ENCODE peak calls at places on chromosomes 3 and 15, in eight cellular contexts. W is adrenal gland, X is heart left ventricle, O is HCT116, A is H54, L is suprapubic skin, M is K562, B is lower leg skin. D is an unnamed sample.

GRCh38 chr15:93366387-93367100 is 277.5 kb upstream of the RGMA start:
- DNase-seq in L (no peak), O (no peak), M (no peak), B (no peak), X (no peak), W (no peak), A (no peak), D (no peak)

GRCh38 chr3:46214751-46215352 is 6.7 kb upstream of the CCR1 start:
- DNase-seq in X (no peak), B (no peak), M (no peak), O (no peak), W (no peak), A (no peak), L (no peak), D (no peak)

GRCh38 chr3:11118181-11118682 is 36.1 kb upstream of the HRH1 start:
- DNase-seq in O (no peak), X (no peak), W (no peak), L (no peak), B (peak), M (no peak), A (peak), D (no peak)

GRCh38 chr3:176814252-176814651 is 383.0 kb downstream of the TBL1XR1 start:
- DNase-seq in O (peak), W (peak), B (no peak), L (no peak), M (peak), X (peak), A (peak), D (peak)

GRCh38 chr3:20061331-20061730 is 21.1 kb downstream of the KAT2B start:
- DNase-seq in L (no peak), B (no peak), O (no peak), A (no peak), M (no peak), X (no peak), W (no peak), D (no peak)

GRCh38 chr3:146067048-146067447 is 93.9 kb downstream of the PLOD2 start:
- DNase-seq in O (no peak), M (no peak), W (no peak), L (no peak), X (no peak), B (no peak), A (no peak), D (no peak)

GRCh38 chr15:73908822-73909122 is 17.5 kb upstream of the LOXL1 start:
- DNase-seq in L (no peak), W (no peak), B (no peak), M (no peak), A (no peak), X (no peak), O (no peak), D (no peak)

GRCh38 chr3:182182531-182182968 is 470.8 kb downstream of the SOX2 start:
- DNase-seq in M (no peak), W (no peak), O (peak), X (no peak), B (no peak), L (no peak), A (no peak), D (no peak)

GRCh38 chr15:28093761-28094535 is 5.2 kb downstream of the OCA2 start:
- DNase-seq in L (peak), O (no peak), X (no peak), B (peak), M (no peak), W (peak), A (no peak), D (no peak)

GRCh38 chr3:111924283-111924682 is 54.5 kb upstream of the ABHD10 start:
- DNase-seq in M (no peak), O (no peak), L (no peak), A (no peak), X (peak), B (peak), W (no peak), D (no peak)

GRCh38 chr15:32706704-32707103 is 11.1 kb upstream of the GREM1 start:
- DNase-seq in O (no peak), X (no peak), B (no peak), A (peak), M (no peak), W (no peak), L (no peak), D (no peak)

GRCh38 chr3:168878655-168879054 is 782.9 kb upstream of the GOLIM4 start:
- DNase-seq in L (no peak), B (no peak), M (no peak), X (no peak), A (no peak), W (no peak), O (no peak), D (no peak)

GRCh38 chr15:31376511-31376910 is 49.9 kb downstream of the KLF13 start:
- DNase-seq in B (no peak), O (no peak), L (no peak), X (no peak), M (no peak), A (no peak), W (no peak), D (no peak)

GRCh38 chr15:58453931-58454793 is 22.4 kb downstream of the LIPC start:
- DNase-seq in X (no peak), O (no peak), L (no peak), W (no peak), M (no peak), A (no peak), B (no peak), D (no peak)

GRCh38 chr3:105402287-105402801 is 35.6 kb downstream of the ALCAM start:
- DNase-seq in O (peak), X (no peak), M (no peak), L (no peak), B (no peak), W (no peak), A (peak), D (no peak)

GRCh38 chr3:178393833-178394232 is 142.4 kb upstream of the KCNMB2 start:
- DNase-seq in W (no peak), L (no peak), A (peak), X (no peak), M (no peak), B (no peak), O (no peak), D (no peak)

GRCh38 chr15:31034152-31034551 is 42.7 kb upstream of the MTMR10 start:
- DNase-seq in B (no peak), X (no peak), O (no peak), L (no peak), M (no peak), A (no peak), W (no peak), D (no peak)

GRCh38 chr3:197420115-197420514 is 121.7 kb upstream of the DLG1 start:
- DNase-seq in A (no peak), L (peak), B (peak), X (peak), M (no peak), O (no peak), W (no peak), D (no peak)

GRCh38 chr3:111691293-111691909 is 96.3 kb upstream of the ZBED2 start:
- DNase-seq in B (no peak), O (no peak), L (no peak), A (no peak), M (no peak), W (no peak), X (no peak), D (no peak)

GRCh38 chr3:132394334-132394733 is 23.0 kb upstream of the DNAJC13 start:
- DNase-seq in A (no peak), X (peak), L (no peak), W (peak), B (no peak), M (no peak), O (no peak), D (no peak)

GRCh38 chr3:66449411-66449931 is 51.4 kb downstream of the LRIG1 start:
- DNase-seq in A (no peak), X (peak), O (no peak), L (no peak), B (no peak), M (no peak), W (no peak), D (no peak)

GRCh38 chr15:31148622-31149505 is 47.3 kb upstream of the TRPM1 start:
- DNase-seq in L (no peak), O (no peak), W (peak), B (peak), M (no peak), X (no peak), A (no peak), D (no peak)

DNA sequence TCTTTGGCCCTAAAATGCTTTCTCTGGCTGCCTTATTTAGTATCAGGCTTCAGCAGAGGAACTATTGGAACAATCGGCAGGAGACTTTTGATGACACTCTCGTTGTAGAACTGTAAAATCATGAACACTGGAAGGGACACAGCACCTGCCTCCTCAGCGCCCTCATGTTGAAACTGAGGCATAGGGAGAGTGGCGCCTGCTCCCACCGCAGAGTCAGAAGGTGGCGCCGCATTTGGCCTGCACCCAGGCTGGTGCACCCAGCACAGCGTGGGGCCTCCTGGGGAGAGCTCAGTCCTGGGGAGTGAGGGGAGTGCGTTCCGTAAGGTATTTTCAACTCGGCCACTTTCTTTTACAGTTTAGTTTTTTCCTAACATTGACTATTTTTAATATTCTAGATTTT is 78.2 kb upstream of the BLM start:
- DNase-seq in B (no peak), M (no peak), W (no peak), O (no peak), L (no peak), A (no peak), X (no peak), D (no peak)
- TF ChIP-seq POLR2A in B (no peak), M (no peak), W (no peak), O (no peak), L (no peak), A (no peak), X (no peak), D (no peak)

GRCh38 chr3:52019352-52020080 is 23.8 kb upstream of the RPL29 start:
- DNase-seq in B (no peak), L (no peak), W (peak), A (no peak), O (no peak), M (no peak), X (peak), D (no peak)
- TF ChIP-seq POLR2A in B (no peak), L (no peak), W (no peak), A (no peak), O (no peak), M (no peak), X (peak), D (no peak)

DNA sequence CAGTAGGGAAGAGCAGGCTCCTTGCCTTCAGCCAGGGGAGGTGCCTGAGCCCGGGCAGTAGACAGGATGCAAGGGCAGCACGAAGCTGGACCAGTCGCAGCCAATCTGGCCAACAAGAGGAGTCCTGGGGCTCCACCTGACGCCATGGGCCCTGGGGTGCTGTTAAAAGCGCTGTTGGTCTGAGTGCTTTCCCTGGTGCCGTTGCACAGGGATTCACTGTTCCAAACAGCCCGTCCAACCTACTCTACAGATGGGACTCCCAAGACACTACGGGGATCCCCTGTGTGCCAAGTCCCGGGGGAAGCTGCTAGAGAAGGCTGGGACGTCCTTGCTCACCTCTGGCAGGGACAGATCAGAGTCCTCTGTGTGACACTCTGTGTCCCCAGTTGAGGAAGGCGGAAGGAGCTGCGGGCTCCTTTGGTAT is 632 bp downstream of the CTSH start:
- DNase-seq in X (peak), A (no peak), L (no peak), B (no peak), W (no peak), O (no peak), M (no peak), D (no peak)
- TF ChIP-seq POLR2A in X (no peak), A (no peak), L (no peak), B (no peak), W (no peak), O (no peak), M (no peak), D (no peak)

DNA sequence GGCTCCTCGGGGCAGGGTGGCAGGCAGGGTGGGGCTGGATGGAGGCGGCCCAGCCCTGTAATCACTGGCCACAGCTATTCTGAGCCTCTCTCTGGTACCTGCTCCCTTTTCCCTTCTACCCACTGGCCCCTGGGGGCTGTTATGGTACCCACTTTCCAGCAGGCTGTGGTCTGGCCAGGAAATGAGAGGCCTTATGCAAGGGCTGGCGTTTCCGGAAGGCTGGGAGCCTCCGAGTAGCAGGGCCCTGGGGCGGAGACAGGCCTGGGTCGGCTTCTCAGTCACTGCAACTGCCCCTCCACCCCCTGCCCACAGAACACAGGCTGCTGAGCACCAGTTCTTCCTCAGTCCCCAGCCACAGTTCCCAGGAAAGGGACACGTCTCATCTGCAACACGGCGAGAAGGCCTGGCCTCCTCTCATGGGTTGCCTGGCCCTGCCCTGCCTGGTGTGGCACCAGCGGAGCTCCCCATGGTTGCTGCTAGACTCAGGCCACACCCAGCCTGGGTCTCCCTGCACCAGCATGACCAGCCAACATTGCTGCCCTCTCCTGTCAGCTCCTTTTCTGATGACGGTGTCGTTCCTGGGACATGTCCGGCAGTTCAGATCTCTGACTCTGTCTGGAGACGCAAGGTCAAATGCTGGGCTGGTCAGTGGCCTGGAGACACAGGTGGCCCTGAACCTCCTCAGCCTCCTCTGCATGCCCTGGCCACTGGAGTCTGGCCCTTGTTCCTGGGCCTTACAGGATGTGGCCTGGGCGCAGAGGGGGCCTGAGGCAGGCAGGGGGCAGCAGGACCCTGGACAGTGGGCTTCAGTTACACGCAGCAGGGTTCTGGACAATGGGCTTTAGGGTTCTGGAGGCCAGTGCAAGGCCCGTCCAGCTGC is 6.5 kb downstream of the CHST13 start:
- DNase-seq in A (no peak), W (peak), B (no peak), M (no peak), O (no peak), L (no peak), X (peak), D (no peak)
- TF ChIP-seq POLR2A in A (no peak), W (no peak), B (no peak), M (no peak), O (no peak), L (no peak), X (no peak), D (no peak)

GRCh38 chr3:9793161-9793781 is 389 bp downstream of the ARPC4 start:
- DNase-seq in W (peak), M (peak), O (no peak), L (no peak), A (no peak), X (no peak), B (no peak), D (no peak)
- TF ChIP-seq POLR2A in W (no peak), M (peak), O (no peak), L (no peak), A (no peak), X (no peak), B (no peak), D (peak)

GRCh38 chr3:57971975-57972374 is 36.2 kb upstream of the FLNB start:
- DNase-seq in O (no peak), L (no peak), X (peak), M (no peak), W (no peak), B (no peak), A (no peak), D (no peak)

GRCh38 chr3:57973715-57974477 is 34.3 kb upstream of the FLNB start:
- DNase-seq in L (no peak), W (no peak), M (no peak), X (no peak), O (no peak), A (no peak), B (no peak), D (no peak)

GRCh38 chr3:57972421-57973111 is 35.7 kb upstream of the FLNB start:
- DNase-seq in M (no peak), W (no peak), O (no peak), X (no peak), A (no peak), B (no peak), L (no peak), D (no peak)

GRCh38 chr3:57977755-57978715 is 30.2 kb upstream of the FLNB start:
- DNase-seq in W (no peak), B (no peak), M (no peak), A (no peak), L (no peak), X (no peak), O (peak), D (no peak)

DNA sequence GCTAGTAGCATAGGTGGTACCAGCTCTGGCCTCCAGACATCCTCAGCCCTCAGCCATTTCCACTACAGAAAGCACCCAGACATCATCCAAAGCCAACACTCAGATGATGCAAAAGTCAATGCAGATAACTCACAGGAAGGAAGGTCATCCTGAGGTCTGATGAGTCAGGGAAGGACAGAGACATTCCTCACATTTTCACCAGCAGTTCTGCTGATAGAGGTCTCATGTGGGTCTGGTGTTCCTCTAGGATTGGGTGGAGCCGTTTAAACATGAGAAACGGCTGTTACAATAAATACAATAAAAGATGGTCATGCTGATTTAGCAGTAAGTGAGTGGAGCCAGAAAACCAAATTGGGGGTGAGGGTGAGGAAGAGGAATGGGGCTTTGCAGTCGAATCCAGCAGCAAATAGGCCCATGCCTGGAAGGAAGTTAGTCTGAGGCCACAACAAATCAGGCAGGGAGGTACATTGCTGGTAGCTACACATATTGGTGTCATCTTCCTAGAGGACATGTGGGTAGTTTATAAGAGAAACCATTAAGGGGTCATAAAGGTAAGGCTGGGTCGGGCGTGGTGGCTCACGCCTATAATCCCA is 33.3 kb upstream of the FLNB start:
- DNase-seq in M (peak), A (peak), W (peak), X (no peak), O (peak), L (no peak), B (no peak), D (no peak)
- TF ChIP-seq POLR2A in M (no peak), A (no peak), W (no peak), X (no peak), O (no peak), L (no peak), B (no peak), D (no peak)

GRCh38 chr3:127307431-127307830 is 19.6 kb upstream of the PRR20G start:
- DNase-seq in X (no peak), M (no peak), L (no peak), A (no peak), O (no peak), W (no peak), B (no peak), D (no peak)

GRCh38 chr3:127305499-127305898 is 17.7 kb upstream of the PRR20G start:
- DNase-seq in A (no peak), L (no peak), M (no peak), O (no peak), B (no peak), W (no peak), X (no peak), D (no peak)

GRCh38 chr3:127306361-127307112 is 18.7 kb upstream of the PRR20G start:
- DNase-seq in X (no peak), A (no peak), L (no peak), M (no peak), O (no peak), W (no peak), B (no peak), D (no peak)

GRCh38 chr3:127307918-127308317 is 20.1 kb upstream of the PRR20G start:
- DNase-seq in A (no peak), O (no peak), X (no peak), L (no peak), B (no peak), M (no peak), W (no peak), D (no peak)

GRCh38 chr3:127304121-127304744 is 16.4 kb upstream of the PRR20G start:
- DNase-seq in O (peak), X (no peak), B (no peak), M (peak), L (no peak), A (no peak), W (no peak), D (no peak)
- TF ChIP-seq POLR2A in O (no peak), X (no peak), B (no peak), M (no peak), L (no peak), A (no peak), W (no peak), D (no peak)

GRCh38 chr3:148990211-148990610 is 1.1 kb upstream of the GYG1 start:
- DNase-seq in L (no peak), X (no peak), A (no peak), B (no peak), M (no peak), W (no peak), O (no peak), D (no peak)

GRCh38 chr3:148992635-148993230 is 1.4 kb downstream of the GYG1 start:
- DNase-seq in X (no peak), A (no peak), B (no peak), W (no peak), L (no peak), O (no peak), M (no peak), D (no peak)

GRCh38 chr3:148992027-148992634 is 791 bp downstream of the GYG1 start:
- DNase-seq in O (no peak), L (no peak), A (no peak), M (no peak), X (peak), W (peak), B (peak), D (no peak)

DNA sequence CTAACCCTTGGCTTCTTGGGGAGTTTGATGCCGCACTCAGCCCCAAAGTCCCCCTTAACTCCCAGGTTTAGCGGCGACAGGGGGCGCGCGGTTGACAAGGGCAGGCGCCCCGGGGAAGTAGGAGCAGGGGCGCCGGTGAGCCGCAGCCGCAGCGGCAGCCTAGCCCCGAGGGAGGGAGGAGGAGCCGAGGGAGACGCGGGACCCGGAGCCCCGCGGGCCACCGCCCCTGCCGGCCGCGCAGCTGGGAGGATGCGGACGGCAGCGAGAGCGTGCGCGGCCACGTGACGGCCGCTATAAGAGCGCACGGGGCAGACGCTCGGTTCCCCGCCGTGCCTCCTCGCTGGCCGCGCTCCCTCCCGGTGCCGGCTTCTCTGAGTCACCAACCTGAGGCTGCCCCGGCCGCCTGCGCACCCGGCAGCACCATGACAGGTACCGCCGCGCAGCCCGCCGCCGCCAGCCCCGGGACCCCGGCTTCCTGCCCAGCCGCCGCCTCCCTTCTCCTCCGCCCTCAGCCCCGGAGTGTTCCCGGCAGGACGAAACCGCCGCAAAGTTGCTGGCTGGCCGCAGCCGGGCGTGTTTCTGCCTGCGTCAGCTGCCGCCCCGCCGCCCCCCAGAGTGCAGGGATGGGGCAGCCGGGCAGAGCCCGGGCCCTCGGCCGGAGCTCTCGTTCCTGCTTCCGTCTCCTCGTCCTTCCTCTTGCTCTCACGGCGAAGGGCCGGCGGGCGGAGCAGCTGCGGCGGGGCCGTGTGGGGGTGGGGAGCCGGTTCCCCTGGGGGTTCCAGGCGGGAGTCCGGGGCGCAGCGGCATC is at the start of gene GYG1:
- DNase-seq in M (peak), L (peak), X (peak), A (peak), W (peak), B (peak), O (peak), D (peak)
- TF ChIP-seq POLR2A in M (peak), L (peak), X (peak), A (peak), W (peak), B (no peak), O (peak), D (peak)

D was measured in GM12891.